ENCODE peak calls at places on chromosomes 6 and 20, in nine cellular contexts. One of them, this sample, is unnamed.

GRCh38 chr20:57249772-57250171 is 16.7 kb downstream of the BMP7 start:
- DNase-seq in cerebellum: no peak
- DNase-seq in lower leg skin: no peak
- DNase-seq in hippocampal formation: no peak
- DNase-seq in skeletal muscle cell: no peak
- DNase-seq in stimulated activated CD8-positive, alpha-beta memory T cell treated with anti-CD3 and anti-CD28 coated beads, Interleukin-7, amount 100 ng/mL, for 4 hours: no peak
- DNase-seq in HEK293T: no peak
- DNase-seq in body of pancreas: no peak
- DNase-seq in activated CD8-positive, alpha-beta T cell treated with anti-CD3 and anti-CD28 coated beads for 36 hours: no peak
- DNase-seq in this sample: no peak

GRCh38 chr6:130233332-130233731 is 10.6 kb upstream of the SAMD3 start:
- DNase-seq in activated CD8-positive, alpha-beta T cell treated with anti-CD3 and anti-CD28 coated beads for 36 hours: no peak
- DNase-seq in lower leg skin: no peak
- DNase-seq in stimulated activated CD8-positive, alpha-beta memory T cell treated with anti-CD3 and anti-CD28 coated beads, Interleukin-7, amount 100 ng/mL, for 4 hours: no peak
- DNase-seq in cerebellum: no peak
- DNase-seq in body of pancreas: no peak
- DNase-seq in skeletal muscle cell: peak; percentile 4
- DNase-seq in hippocampal formation: no peak
- DNase-seq in HEK293T: no peak
- DNase-seq in this sample: no peak

GRCh38 chr6:44655368-44656342 is 268.1 kb downstream of the CDC5L start:
- DNase-seq in body of pancreas: peak; percentile 69
- DNase-seq in hippocampal formation: peak; percentile 63
- DNase-seq in cerebellum: peak; percentile 46
- DNase-seq in HEK293T: peak; percentile 76
- DNase-seq in stimulated activated CD8-positive, alpha-beta memory T cell treated with anti-CD3 and anti-CD28 coated beads, Interleukin-7, amount 100 ng/mL, for 4 hours: peak; percentile 60
- DNase-seq in lower leg skin: peak; percentile 89
- DNase-seq in skeletal muscle cell: peak; percentile 62
- DNase-seq in activated CD8-positive, alpha-beta T cell treated with anti-CD3 and anti-CD28 coated beads for 36 hours: peak; percentile 84
- DNase-seq in this sample: peak; percentile 54

GRCh38 chr6:132596201-132596600 is 6.7 kb upstream of the TAAR5 start:
- DNase-seq in skeletal muscle cell: no peak
- DNase-seq in body of pancreas: no peak
- DNase-seq in activated CD8-positive, alpha-beta T cell treated with anti-CD3 and anti-CD28 coated beads for 36 hours: no peak
- DNase-seq in stimulated activated CD8-positive, alpha-beta memory T cell treated with anti-CD3 and anti-CD28 coated beads, Interleukin-7, amount 100 ng/mL, for 4 hours: no peak
- DNase-seq in lower leg skin: no peak
- DNase-seq in cerebellum: no peak
- DNase-seq in hippocampal formation: no peak
- DNase-seq in HEK293T: no peak
- DNase-seq in this sample: no peak

GRCh38 chr6:74873911-74874310 is 331.9 kb downstream of the COL12A1 start:
- DNase-seq in cerebellum: no peak
- DNase-seq in skeletal muscle cell: no peak
- DNase-seq in body of pancreas: no peak
- DNase-seq in stimulated activated CD8-positive, alpha-beta memory T cell treated with anti-CD3 and anti-CD28 coated beads, Interleukin-7, amount 100 ng/mL, for 4 hours: no peak
- DNase-seq in hippocampal formation: no peak
- DNase-seq in lower leg skin: no peak
- DNase-seq in activated CD8-positive, alpha-beta T cell treated with anti-CD3 and anti-CD28 coated beads for 36 hours: no peak
- DNase-seq in HEK293T: no peak
- DNase-seq in this sample: no peak

GRCh38 chr6:85015396-85015990 is 251.1 kb upstream of the TBX18 start:
- DNase-seq in HEK293T: peak; percentile 76
- DNase-seq in skeletal muscle cell: peak; percentile 25
- DNase-seq in lower leg skin: no peak
- DNase-seq in hippocampal formation: no peak
- DNase-seq in activated CD8-positive, alpha-beta T cell treated with anti-CD3 and anti-CD28 coated beads for 36 hours: peak; percentile 18
- DNase-seq in body of pancreas: peak; percentile 51
- DNase-seq in cerebellum: no peak
- DNase-seq in stimulated activated CD8-positive, alpha-beta memory T cell treated with anti-CD3 and anti-CD28 coated beads, Interleukin-7, amount 100 ng/mL, for 4 hours: no peak
- DNase-seq in this sample: peak; percentile 59

GRCh38 chr6:52377538-52378221 is 15.7 kb downstream of the PAQR8 start:
- DNase-seq in cerebellum: no peak
- DNase-seq in hippocampal formation: no peak
- DNase-seq in HEK293T: no peak
- DNase-seq in stimulated activated CD8-positive, alpha-beta memory T cell treated with anti-CD3 and anti-CD28 coated beads, Interleukin-7, amount 100 ng/mL, for 4 hours: no peak
- DNase-seq in activated CD8-positive, alpha-beta T cell treated with anti-CD3 and anti-CD28 coated beads for 36 hours: no peak
- DNase-seq in lower leg skin: no peak
- DNase-seq in body of pancreas: no peak
- DNase-seq in skeletal muscle cell: no peak
- DNase-seq in this sample: no peak

GRCh38 chr6:72826744-72827438 is 205.0 kb downstream of the KCNQ5 start:
- DNase-seq in body of pancreas: no peak
- DNase-seq in lower leg skin: no peak
- DNase-seq in cerebellum: no peak
- DNase-seq in activated CD8-positive, alpha-beta T cell treated with anti-CD3 and anti-CD28 coated beads for 36 hours: no peak
- DNase-seq in skeletal muscle cell: peak; percentile 72
- DNase-seq in stimulated activated CD8-positive, alpha-beta memory T cell treated with anti-CD3 and anti-CD28 coated beads, Interleukin-7, amount 100 ng/mL, for 4 hours: no peak
- DNase-seq in HEK293T: no peak
- DNase-seq in hippocampal formation: no peak
- DNase-seq in this sample: no peak

GRCh38 chr20:56653221-56653620 is 24.1 kb downstream of the TFAP2C start:
- DNase-seq in activated CD8-positive, alpha-beta T cell treated with anti-CD3 and anti-CD28 coated beads for 36 hours: no peak
- DNase-seq in hippocampal formation: no peak
- DNase-seq in cerebellum: no peak
- DNase-seq in lower leg skin: no peak
- DNase-seq in stimulated activated CD8-positive, alpha-beta memory T cell treated with anti-CD3 and anti-CD28 coated beads, Interleukin-7, amount 100 ng/mL, for 4 hours: no peak
- DNase-seq in body of pancreas: no peak
- DNase-seq in HEK293T: no peak
- DNase-seq in skeletal muscle cell: no peak
- DNase-seq in this sample: no peak

GRCh38 chr6:148747145-148747492 is 289 bp downstream of the UST start:
- DNase-seq in cerebellum: no peak
- DNase-seq in hippocampal formation: peak; percentile 36
- DNase-seq in body of pancreas: peak; percentile 54
- DNase-seq in activated CD8-positive, alpha-beta T cell treated with anti-CD3 and anti-CD28 coated beads for 36 hours: peak; percentile 57
- DNase-seq in stimulated activated CD8-positive, alpha-beta memory T cell treated with anti-CD3 and anti-CD28 coated beads, Interleukin-7, amount 100 ng/mL, for 4 hours: no peak
- DNase-seq in lower leg skin: no peak
- DNase-seq in skeletal muscle cell: no peak
- DNase-seq in HEK293T: peak; percentile 35
- DNase-seq in this sample: no peak

GRCh38 chr6:9138856-9139426 is 703.6 kb upstream of the SLC35B3 start:
- DNase-seq in skeletal muscle cell: no peak
- DNase-seq in stimulated activated CD8-positive, alpha-beta memory T cell treated with anti-CD3 and anti-CD28 coated beads, Interleukin-7, amount 100 ng/mL, for 4 hours: no peak
- DNase-seq in cerebellum: peak; percentile 10
- DNase-seq in lower leg skin: no peak
- DNase-seq in body of pancreas: no peak
- DNase-seq in activated CD8-positive, alpha-beta T cell treated with anti-CD3 and anti-CD28 coated beads for 36 hours: no peak
- DNase-seq in hippocampal formation: no peak
- DNase-seq in HEK293T: no peak
- DNase-seq in this sample: no peak

GRCh38 chr20:21053002-21053762 is 53.0 kb downstream of the LINC00237 start:
- DNase-seq in lower leg skin: no peak
- DNase-seq in cerebellum: no peak
- DNase-seq in stimulated activated CD8-positive, alpha-beta memory T cell treated with anti-CD3 and anti-CD28 coated beads, Interleukin-7, amount 100 ng/mL, for 4 hours: no peak
- DNase-seq in HEK293T: no peak
- DNase-seq in skeletal muscle cell: no peak
- DNase-seq in body of pancreas: no peak
- DNase-seq in hippocampal formation: peak; percentile 17
- DNase-seq in activated CD8-positive, alpha-beta T cell treated with anti-CD3 and anti-CD28 coated beads for 36 hours: no peak
- DNase-seq in this sample: no peak

GRCh38 chr6:30612213-30612612 is 4.8 kb downstream of the PPP1R10 start:
- DNase-seq in body of pancreas: no peak
- DNase-seq in hippocampal formation: no peak
- DNase-seq in activated CD8-positive, alpha-beta T cell treated with anti-CD3 and anti-CD28 coated beads for 36 hours: no peak
- DNase-seq in skeletal muscle cell: no peak
- DNase-seq in lower leg skin: no peak
- DNase-seq in cerebellum: no peak
- DNase-seq in HEK293T: no peak
- DNase-seq in stimulated activated CD8-positive, alpha-beta memory T cell treated with anti-CD3 and anti-CD28 coated beads, Interleukin-7, amount 100 ng/mL, for 4 hours: no peak
- DNase-seq in this sample: no peak

GRCh38 chr6:109478222-109478805 is 4.7 kb downstream of the ZBTB24 start:
- DNase-seq in cerebellum: no peak
- DNase-seq in HEK293T: no peak
- DNase-seq in hippocampal formation: no peak
- DNase-seq in activated CD8-positive, alpha-beta T cell treated with anti-CD3 and anti-CD28 coated beads for 36 hours: no peak
- DNase-seq in skeletal muscle cell: no peak
- DNase-seq in stimulated activated CD8-positive, alpha-beta memory T cell treated with anti-CD3 and anti-CD28 coated beads, Interleukin-7, amount 100 ng/mL, for 4 hours: no peak
- DNase-seq in body of pancreas: no peak
- DNase-seq in lower leg skin: no peak
- DNase-seq in this sample: no peak

GRCh38 chr6:134544737-134545136 is 226.8 kb upstream of the SGK1 start:
- DNase-seq in HEK293T: no peak
- DNase-seq in cerebellum: no peak
- DNase-seq in stimulated activated CD8-positive, alpha-beta memory T cell treated with anti-CD3 and anti-CD28 coated beads, Interleukin-7, amount 100 ng/mL, for 4 hours: no peak
- DNase-seq in hippocampal formation: no peak
- DNase-seq in activated CD8-positive, alpha-beta T cell treated with anti-CD3 and anti-CD28 coated beads for 36 hours: no peak
- DNase-seq in body of pancreas: no peak
- DNase-seq in skeletal muscle cell: no peak
- DNase-seq in lower leg skin: no peak
- DNase-seq in this sample: no peak

GRCh38 chr6:166639921-166640320 is 12.9 kb upstream of the RPS6KA2 start:
- DNase-seq in HEK293T: no peak
- DNase-seq in lower leg skin: no peak
- DNase-seq in skeletal muscle cell: no peak
- DNase-seq in activated CD8-positive, alpha-beta T cell treated with anti-CD3 and anti-CD28 coated beads for 36 hours: no peak
- DNase-seq in stimulated activated CD8-positive, alpha-beta memory T cell treated with anti-CD3 and anti-CD28 coated beads, Interleukin-7, amount 100 ng/mL, for 4 hours: no peak
- DNase-seq in hippocampal formation: no peak
- DNase-seq in cerebellum: no peak
- DNase-seq in body of pancreas: no peak
- DNase-seq in this sample: no peak

GRCh38 chr6:25485820-25486559 is 166.0 kb upstream of the SCGN start:
- DNase-seq in HEK293T: peak; percentile 21
- DNase-seq in activated CD8-positive, alpha-beta T cell treated with anti-CD3 and anti-CD28 coated beads for 36 hours: no peak
- DNase-seq in cerebellum: peak; percentile 53
- DNase-seq in body of pancreas: peak; percentile 27
- DNase-seq in hippocampal formation: no peak
- DNase-seq in stimulated activated CD8-positive, alpha-beta memory T cell treated with anti-CD3 and anti-CD28 coated beads, Interleukin-7, amount 100 ng/mL, for 4 hours: no peak
- DNase-seq in skeletal muscle cell: no peak
- DNase-seq in lower leg skin: no peak
- DNase-seq in this sample: no peak

GRCh38 chr6:83176256-83176655 is 16.8 kb downstream of the PGM3 start:
- DNase-seq in stimulated activated CD8-positive, alpha-beta memory T cell treated with anti-CD3 and anti-CD28 coated beads, Interleukin-7, amount 100 ng/mL, for 4 hours: no peak
- DNase-seq in lower leg skin: no peak
- DNase-seq in activated CD8-positive, alpha-beta T cell treated with anti-CD3 and anti-CD28 coated beads for 36 hours: no peak
- DNase-seq in skeletal muscle cell: no peak
- DNase-seq in HEK293T: no peak
- DNase-seq in hippocampal formation: no peak
- DNase-seq in cerebellum: no peak
- DNase-seq in body of pancreas: no peak
- DNase-seq in this sample: no peak

GRCh38 chr6:168517742-168518347 is 76.9 kb downstream of the SMOC2 start:
- DNase-seq in cerebellum: no peak
- DNase-seq in activated CD8-positive, alpha-beta T cell treated with anti-CD3 and anti-CD28 coated beads for 36 hours: no peak
- DNase-seq in skeletal muscle cell: no peak
- DNase-seq in hippocampal formation: no peak
- DNase-seq in stimulated activated CD8-positive, alpha-beta memory T cell treated with anti-CD3 and anti-CD28 coated beads, Interleukin-7, amount 100 ng/mL, for 4 hours: no peak
- DNase-seq in HEK293T: no peak
- DNase-seq in body of pancreas: no peak
- DNase-seq in lower leg skin: no peak
- DNase-seq in this sample: no peak

GRCh38 chr20:37480915-37481314 is 40.1 kb upstream of the NNAT start:
- DNase-seq in cerebellum: no peak
- DNase-seq in HEK293T: no peak
- DNase-seq in skeletal muscle cell: no peak
- DNase-seq in lower leg skin: no peak
- DNase-seq in hippocampal formation: peak; percentile 10
- DNase-seq in activated CD8-positive, alpha-beta T cell treated with anti-CD3 and anti-CD28 coated beads for 36 hours: no peak
- DNase-seq in body of pancreas: no peak
- DNase-seq in stimulated activated CD8-positive, alpha-beta memory T cell treated with anti-CD3 and anti-CD28 coated beads, Interleukin-7, amount 100 ng/mL, for 4 hours: no peak
- DNase-seq in this sample: no peak

GRCh38 chr20:16098890-16099639 is 474.2 kb downstream of the KIF16B start:
- DNase-seq in skeletal muscle cell: peak; percentile 1
- DNase-seq in stimulated activated CD8-positive, alpha-beta memory T cell treated with anti-CD3 and anti-CD28 coated beads, Interleukin-7, amount 100 ng/mL, for 4 hours: no peak
- DNase-seq in body of pancreas: no peak
- DNase-seq in hippocampal formation: no peak
- DNase-seq in activated CD8-positive, alpha-beta T cell treated with anti-CD3 and anti-CD28 coated beads for 36 hours: no peak
- DNase-seq in lower leg skin: no peak
- DNase-seq in cerebellum: no peak
- DNase-seq in HEK293T: no peak
- DNase-seq in this sample: no peak

GRCh38 chr6:69138173-69138572 is 503.1 kb downstream of the ADGRB3 start:
- DNase-seq in cerebellum: no peak
- DNase-seq in HEK293T: no peak
- DNase-seq in skeletal muscle cell: no peak
- DNase-seq in activated CD8-positive, alpha-beta T cell treated with anti-CD3 and anti-CD28 coated beads for 36 hours: no peak
- DNase-seq in lower leg skin: no peak
- DNase-seq in stimulated activated CD8-positive, alpha-beta memory T cell treated with anti-CD3 and anti-CD28 coated beads, Interleukin-7, amount 100 ng/mL, for 4 hours: no peak
- DNase-seq in hippocampal formation: no peak
- DNase-seq in body of pancreas: no peak
- DNase-seq in this sample: peak; percentile 3

GRCh38 chr6:43971776-43972126 is 155.5 kb downstream of the MRPL14 start:
- DNase-seq in skeletal muscle cell: no peak
- DNase-seq in activated CD8-positive, alpha-beta T cell treated with anti-CD3 and anti-CD28 coated beads for 36 hours: no peak
- DNase-seq in hippocampal formation: no peak
- DNase-seq in stimulated activated CD8-positive, alpha-beta memory T cell treated with anti-CD3 and anti-CD28 coated beads, Interleukin-7, amount 100 ng/mL, for 4 hours: no peak
- DNase-seq in HEK293T: no peak
- DNase-seq in lower leg skin: no peak
- DNase-seq in body of pancreas: no peak
- DNase-seq in cerebellum: no peak
- DNase-seq in this sample: no peak

GRCh38 chr6:78593898-78594666 is 273.3 kb upstream of the IRAK1BP1 start:
- DNase-seq in lower leg skin: no peak
- DNase-seq in body of pancreas: no peak
- DNase-seq in cerebellum: no peak
- DNase-seq in stimulated activated CD8-positive, alpha-beta memory T cell treated with anti-CD3 and anti-CD28 coated beads, Interleukin-7, amount 100 ng/mL, for 4 hours: no peak
- DNase-seq in skeletal muscle cell: no peak
- DNase-seq in activated CD8-positive, alpha-beta T cell treated with anti-CD3 and anti-CD28 coated beads for 36 hours: no peak
- DNase-seq in hippocampal formation: no peak
- DNase-seq in HEK293T: no peak
- DNase-seq in this sample: no peak

GRCh38 chr6:11921017-11921438 is 91.1 kb upstream of the HIVEP1 start:
- DNase-seq in activated CD8-positive, alpha-beta T cell treated with anti-CD3 and anti-CD28 coated beads for 36 hours: no peak
- DNase-seq in body of pancreas: no peak
- DNase-seq in hippocampal formation: no peak
- DNase-seq in HEK293T: peak; percentile 35
- DNase-seq in skeletal muscle cell: peak; percentile 80
- DNase-seq in lower leg skin: peak; percentile 67
- DNase-seq in stimulated activated CD8-positive, alpha-beta memory T cell treated with anti-CD3 and anti-CD28 coated beads, Interleukin-7, amount 100 ng/mL, for 4 hours: no peak
- DNase-seq in cerebellum: no peak
- DNase-seq in this sample: peak; percentile 81

GRCh38 chr6:132566404-132566803 is 3.7 kb upstream of the TAAR6 start:
- DNase-seq in HEK293T: no peak
- DNase-seq in skeletal muscle cell: no peak
- DNase-seq in activated CD8-positive, alpha-beta T cell treated with anti-CD3 and anti-CD28 coated beads for 36 hours: no peak
- DNase-seq in hippocampal formation: no peak
- DNase-seq in body of pancreas: no peak
- DNase-seq in stimulated activated CD8-positive, alpha-beta memory T cell treated with anti-CD3 and anti-CD28 coated beads, Interleukin-7, amount 100 ng/mL, for 4 hours: no peak
- DNase-seq in cerebellum: no peak
- DNase-seq in lower leg skin: no peak
- DNase-seq in this sample: no peak

GRCh38 chr20:45917790-45918141 is 5.8 kb upstream of the PLTP start:
- DNase-seq in hippocampal formation: peak; percentile 7
- DNase-seq in HEK293T: no peak
- DNase-seq in stimulated activated CD8-positive, alpha-beta memory T cell treated with anti-CD3 and anti-CD28 coated beads, Interleukin-7, amount 100 ng/mL, for 4 hours: no peak
- DNase-seq in activated CD8-positive, alpha-beta T cell treated with anti-CD3 and anti-CD28 coated beads for 36 hours: no peak
- DNase-seq in lower leg skin: no peak
- DNase-seq in skeletal muscle cell: peak; percentile 76
- DNase-seq in body of pancreas: no peak
- DNase-seq in cerebellum: no peak
- DNase-seq in this sample: no peak

GRCh38 chr6:82878812-82879211 is 186.8 kb downstream of the UBE3D start:
- DNase-seq in cerebellum: no peak
- DNase-seq in body of pancreas: no peak
- DNase-seq in skeletal muscle cell: peak; percentile 28
- DNase-seq in HEK293T: no peak
- DNase-seq in hippocampal formation: no peak
- DNase-seq in lower leg skin: no peak
- DNase-seq in activated CD8-positive, alpha-beta T cell treated with anti-CD3 and anti-CD28 coated beads for 36 hours: no peak
- DNase-seq in stimulated activated CD8-positive, alpha-beta memory T cell treated with anti-CD3 and anti-CD28 coated beads, Interleukin-7, amount 100 ng/mL, for 4 hours: no peak
- DNase-seq in this sample: no peak

GRCh38 chr6:148999921-149000589 is 253.2 kb downstream of the UST start:
- DNase-seq in lower leg skin: no peak
- DNase-seq in cerebellum: peak; percentile 10
- DNase-seq in skeletal muscle cell: peak; percentile 72
- DNase-seq in activated CD8-positive, alpha-beta T cell treated with anti-CD3 and anti-CD28 coated beads for 36 hours: peak; percentile 4
- DNase-seq in hippocampal formation: no peak
- DNase-seq in body of pancreas: peak; percentile 55
- DNase-seq in HEK293T: no peak
- DNase-seq in stimulated activated CD8-positive, alpha-beta memory T cell treated with anti-CD3 and anti-CD28 coated beads, Interleukin-7, amount 100 ng/mL, for 4 hours: no peak
- DNase-seq in this sample: peak; percentile 34